ENCODE peak calls at places on chromosomes 4 and X, in nine cellular contexts. Y is mammary epithelial cell, G is ovary, S is thoracic aorta, U is breast epithelium, Z is IMR-90, M is psoas muscle, O is pancreas, K is brain microvascular endothelial cell. I is an unnamed sample. For H3K27me3, the result is how much of the 10 kb centered on the place peaks cover.

GRCh38 chrX:101257448-101258259 is 33.5 kb downstream of the TAF7L start:
- DNase-seq in G (no peak), K (no peak), Z (peak), S (no peak), M (no peak), U (no peak), O (no peak), Y (no peak), I (no peak)

GRCh38 chr4:138078751-138079150 is 163.4 kb downstream of the SLC7A11 start:
- DNase-seq in G (no peak), S (no peak), Y (no peak), O (no peak), M (no peak), Z (no peak), U (no peak), K (no peak), I (no peak)

GRCh38 chr4:158775091-158775651 is 6.3 kb downstream of the FNIP2 start:
- DNase-seq in U (no peak), Z (peak), G (no peak), M (no peak), O (no peak), S (no peak), K (peak), Y (peak), I (no peak)

GRCh38 chr4:95061220-95061619 is 303.5 kb downstream of the BMPR1B start:
- DNase-seq in G (no peak), Y (no peak), S (no peak), Z (peak), M (no peak), K (no peak), U (no peak), O (no peak), I (peak)

GRCh38 chr4:89249313-89249712 is 58.3 kb downstream of the GPRIN3 start:
- DNase-seq in S (no peak), K (no peak), U (no peak), M (no peak), Z (no peak), Y (no peak), G (no peak), O (no peak), I (no peak)

GRCh38 chrX:42943051-42943450 is 165.1 kb upstream of the PPP1R2C start:
- DNase-seq in K (no peak), S (no peak), O (no peak), M (no peak), U (no peak), Y (no peak), G (no peak), Z (no peak), I (no peak)

GRCh38 chrX:123322531-123322930 is 138.5 kb downstream of the GRIA3 start:
- DNase-seq in K (no peak), G (no peak), Z (no peak), S (no peak), U (no peak), O (no peak), Y (no peak), M (no peak), I (no peak)

GRCh38 chrX:39953027-39953426 is 144.7 kb downstream of the BCOR start:
- DNase-seq in M (no peak), Y (no peak), G (no peak), U (no peak), Z (no peak), S (no peak), K (no peak), O (no peak), I (no peak)

GRCh38 chr4:58465031-58465430 is 1354.8 kb upstream of the IGFBP7 start:
- DNase-seq in U (no peak), M (no peak), K (no peak), O (no peak), Z (no peak), S (no peak), G (no peak), Y (no peak), I (no peak)

GRCh38 chrX:108036298-108036973 is 8.4 kb upstream of the VSIG1 start:
- DNase-seq in O (no peak), Z (peak), K (peak), S (no peak), G (no peak), U (no peak), M (no peak), Y (peak), I (peak)

GRCh38 chr4:47824844-47825243 is 13.0 kb downstream of the CORIN start:
- DNase-seq in K (no peak), G (no peak), M (no peak), Y (no peak), U (no peak), Z (no peak), O (no peak), S (no peak), I (no peak)

GRCh38 chr4:156751486-156751885 is 220.1 kb downstream of the PDGFC start:
- DNase-seq in G (no peak), S (no peak), Z (peak), M (no peak), U (no peak), O (no peak), Y (peak), K (peak), I (no peak)

DNA sequence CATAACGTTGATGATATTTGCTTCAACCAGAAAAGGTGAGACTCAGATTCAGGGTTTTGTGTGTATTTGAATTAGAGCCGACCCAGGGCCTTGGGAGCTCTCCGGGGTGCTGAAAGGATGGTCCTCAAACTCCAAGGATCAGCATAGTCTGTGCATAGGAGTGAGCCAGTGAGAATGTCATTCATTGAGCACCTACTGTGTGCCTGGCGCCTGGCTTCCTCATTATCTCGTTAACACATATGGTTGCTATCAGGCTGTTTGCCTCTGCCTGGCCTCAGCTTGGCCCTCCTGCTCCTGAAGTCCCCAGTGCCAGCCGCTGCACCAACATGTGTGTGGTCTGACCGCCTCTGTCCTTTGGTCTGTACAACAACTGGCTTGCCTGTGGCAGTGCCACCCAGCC is 25.1 kb upstream of the JAKMIP1 start:
- DNase-seq in M (no peak), Z (peak), O (no peak), Y (peak), S (no peak), G (no peak), K (peak), U (no peak), I (no peak)
- H3K27me3 ChIP-seq in M (under half), Z (under half), O (under half), Y (under half), S (under half), G (under half), K (under half), U (under half), I (under half)

GRCh38 chr4:663438-664428 is 10.3 kb downstream of the ATP5ME start:
- DNase-seq in O (peak), M (peak), K (no peak), G (peak), U (no peak), S (no peak), Y (no peak), Z (no peak), I (no peak)
- TF ChIP-seq CTCF in O (no peak), M (no peak), K (no peak), G (peak), U (no peak), S (no peak), Y (no peak), Z (no peak), I (peak)

GRCh38 chr4:154473497-154473896 is 18.1 kb downstream of the DCHS2 start:
- DNase-seq in Y (no peak), G (no peak), U (no peak), M (no peak), S (no peak), O (no peak), K (no peak), Z (no peak), I (no peak)

GRCh38 chr4:154478128-154478527 is 13.5 kb downstream of the DCHS2 start:
- DNase-seq in M (no peak), K (no peak), Z (no peak), O (no peak), U (no peak), S (no peak), Y (no peak), G (no peak), I (no peak)

GRCh38 chr4:154472870-154473269 is 18.7 kb downstream of the DCHS2 start:
- DNase-seq in U (no peak), O (no peak), S (no peak), Z (no peak), K (no peak), G (no peak), Y (no peak), M (no peak), I (no peak)

GRCh38 chr4:154475800-154476199 is 15.8 kb downstream of the DCHS2 start:
- DNase-seq in K (no peak), O (no peak), M (no peak), Y (no peak), Z (no peak), G (no peak), S (no peak), U (no peak), I (no peak)

DNA sequence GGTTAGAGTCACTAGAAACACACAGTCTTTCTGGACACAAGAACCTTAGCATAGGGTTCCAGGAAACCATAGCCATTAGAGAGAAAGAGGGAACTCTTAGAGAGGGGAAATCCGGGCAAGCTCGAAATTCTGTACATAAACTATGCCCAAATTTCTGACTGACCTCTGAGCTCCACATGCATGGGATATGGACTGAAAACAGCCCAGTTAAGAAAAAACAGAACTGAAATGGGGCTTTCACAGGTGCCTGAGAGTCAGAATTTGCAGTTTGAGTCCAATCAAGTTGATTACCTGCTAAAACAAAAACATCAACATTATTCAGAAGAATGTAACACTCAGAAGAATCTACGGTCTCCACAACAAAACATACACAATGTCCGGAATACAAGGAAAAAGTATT is 13.1 kb downstream of the DCHS2 start:
- DNase-seq in Y (no peak), G (no peak), O (no peak), Z (no peak), M (no peak), S (no peak), K (no peak), U (no peak), I (no peak)
- H3K4me3 ChIP-seq in Y (no peak), G (no peak), O (no peak), Z (no peak), M (no peak), S (no peak), K (no peak), U (no peak), I (no peak)

GRCh38 chr4:174217273-174218126 is 66.0 kb downstream of the FBXO8 start:
- DNase-seq in K (no peak), Y (peak), O (no peak), S (no peak), G (peak), Z (peak), M (peak), U (no peak), I (no peak)
- H3K27me3 ChIP-seq in K (half or more), Y (under half), O (under half), S (under half), G (under half), Z (half or more), M (under half), U (half or more), I (half or more)

DNA sequence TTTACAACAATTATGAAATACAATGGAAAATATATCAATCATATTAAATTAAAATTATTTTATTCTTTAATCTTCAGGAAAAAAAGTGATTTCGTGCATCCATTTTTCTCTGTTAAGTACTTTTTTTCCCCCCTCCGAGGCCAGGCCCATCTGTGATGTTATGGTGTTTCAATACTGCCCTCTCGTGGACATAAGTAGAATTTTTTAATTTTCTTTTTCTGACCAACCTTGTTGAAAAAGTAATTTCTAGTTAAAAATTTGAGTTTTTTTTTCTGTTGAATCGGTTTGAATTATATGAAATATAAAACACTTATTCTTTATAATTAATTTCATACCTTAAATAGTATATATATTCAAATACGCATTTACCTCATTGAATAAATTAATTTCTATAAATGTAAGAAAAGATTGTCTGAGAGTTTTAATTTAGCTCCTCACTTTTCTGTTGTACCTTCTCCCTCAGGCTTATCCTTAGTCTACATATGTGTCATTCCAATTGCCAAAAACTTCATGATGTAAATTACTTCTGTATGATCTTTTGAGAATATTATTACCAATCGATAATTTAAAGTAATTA is 175.8 kb upstream of the TECRL start:
- DNase-seq in S (no peak), U (no peak), M (no peak), Y (peak), K (no peak), Z (peak), G (no peak), O (no peak), I (no peak)
- TF ChIP-seq CTCF in S (peak), U (no peak), M (peak), Y (peak), K (peak), Z (peak), G (peak), O (peak), I (peak)

DNA sequence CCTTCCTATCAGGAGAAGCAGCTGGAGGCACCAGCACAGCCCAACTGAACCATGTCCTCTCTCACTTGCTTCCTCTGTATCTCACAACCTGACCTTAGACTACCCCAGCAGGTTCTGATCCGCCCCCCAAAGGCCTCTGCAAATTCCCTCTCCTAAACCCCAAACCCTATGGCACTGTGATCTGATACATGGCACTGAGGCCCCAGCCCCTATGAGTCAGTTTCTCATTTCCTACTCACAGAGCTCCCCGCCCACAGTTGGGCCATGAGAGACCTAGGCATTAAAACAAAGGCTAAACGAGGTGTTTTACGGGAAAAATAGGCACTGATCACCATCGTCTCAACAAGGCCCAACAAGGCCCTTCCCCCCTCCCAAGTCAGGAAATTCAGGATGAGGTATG is 19.1 kb downstream of the SASH3 start:
- DNase-seq in M (no peak), K (no peak), Y (no peak), S (no peak), U (no peak), O (no peak), Z (no peak), G (no peak), I (no peak)
- H3K4me3 ChIP-seq in M (no peak), K (no peak), Y (no peak), S (no peak), U (no peak), O (no peak), Z (no peak), G (no peak), I (no peak)

DNA sequence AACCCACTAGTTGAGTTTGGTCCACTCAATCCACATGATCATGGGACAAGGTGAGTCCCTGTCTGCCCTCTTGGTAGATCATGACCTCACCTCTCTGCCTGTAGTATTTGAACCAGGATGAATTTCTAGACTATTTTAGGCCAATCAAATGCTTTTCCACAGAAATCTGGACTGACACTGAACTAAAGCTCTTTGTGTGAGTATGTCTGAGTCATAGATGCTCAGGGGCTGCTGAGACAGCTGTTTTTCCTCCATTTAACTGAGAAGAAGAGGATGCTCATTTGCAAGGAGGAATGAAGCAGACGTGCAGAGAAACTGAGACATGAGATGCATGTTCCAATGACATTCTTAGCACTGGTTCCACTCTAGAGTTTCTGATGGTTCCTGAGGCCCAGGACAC is 77.3 kb upstream of the TMEM47 start:
- DNase-seq in G (no peak), U (no peak), S (no peak), Y (peak), M (no peak), O (no peak), K (peak), Z (peak), I (no peak)
- H3K27me3 ChIP-seq in G (under half), U (under half), S (under half), Y (under half), M (under half), O (under half), K (under half), Z (under half), I (under half)

GRCh38 chr4:3531306-3531886 is 826 bp downstream of the LRPAP1 start:
- DNase-seq in G (no peak), Y (peak), O (peak), Z (no peak), S (no peak), K (no peak), U (no peak), M (peak), I (no peak)
- TF ChIP-seq CTCF in G (no peak), Y (no peak), O (no peak), Z (no peak), S (no peak), K (no peak), U (no peak), M (no peak), I (no peak)

I was measured in kidney epithelial cell.